ENCODE peak calls at places on chromosomes 11 and 22, in ten cellular contexts. N, V, O, C, W, F, G, P, D and J are unnamed samples.

GRCh38 chr22:35630387-35630793 is 13.3 kb upstream of the MB start:
- DNase-seq in C (no peak), P (no peak), F (no peak), V (peak; percentile 33), D (peak; percentile 33), O (no peak), N (peak; percentile 30), W (peak; percentile 71), G (no peak), J (peak; percentile 54)

GRCh38 chr22:36913431-36914382 is at the start of gene CSF2RB:
- DNase-seq in C (peak; percentile 74), D (no peak), G (peak; percentile 6), P (no peak), N (no peak), W (no peak), F (no peak), V (no peak), O (no peak), J (no peak)

GRCh38 chr22:37552560-37553163 is 7.6 kb upstream of the CDC42EP1 start:
- DNase-seq in P (no peak), F (no peak), G (no peak), D (no peak), V (no peak), N (no peak), O (no peak), C (no peak), W (no peak), J (peak; percentile 31)

GRCh38 chr11:108592591-108593213 is 866 bp downstream of the EXPH5 start:
- DNase-seq in D (no peak), P (peak; percentile 12), V (no peak), N (no peak), F (peak; percentile 69), W (no peak), G (no peak), O (no peak), C (no peak), J (no peak)

GRCh38 chr11:132008872-132009271 is 638.5 kb downstream of the NTM start:
- DNase-seq in G (no peak), C (no peak), D (no peak), V (no peak), F (no peak), O (no peak), N (no peak), P (no peak), W (no peak), J (no peak)

GRCh38 chr11:46465683-46466082 is 74.1 kb upstream of the CHRM4 start:
- DNase-seq in O (no peak), D (no peak), V (peak; percentile 9), F (no peak), C (no peak), W (no peak), G (no peak), N (no peak), P (no peak), J (no peak)

GRCh38 chr11:60563553-60564235 is 48.5 kb downstream of the MS4A13 start:
- DNase-seq in W (no peak), D (peak; percentile 92), O (no peak), F (no peak), G (no peak), V (peak; percentile 7), P (no peak), N (no peak), C (no peak), J (no peak)

GRCh38 chr11:115653926-115654325 is 149.7 kb upstream of the CADM1 start:
- DNase-seq in N (no peak), F (no peak), C (no peak), D (no peak), V (no peak), G (no peak), W (no peak), P (no peak), O (no peak), J (no peak)

GRCh38 chr11:14644396-14645246 is 1.0 kb downstream of the PDE3B start:
- DNase-seq in O (no peak), V (peak; percentile 31), W (peak; percentile 83), D (peak; percentile 31), C (no peak), N (no peak), G (no peak), F (peak; percentile 83), P (no peak), J (no peak)

GRCh38 chr11:122642971-122643370 is 12.6 kb upstream of the UBASH3B start:
- DNase-seq in O (no peak), V (peak; percentile 36), C (no peak), W (no peak), G (no peak), N (no peak), F (no peak), D (peak; percentile 13), P (no peak), J (peak; percentile 49)

GRCh38 chr22:37643225-37643847 is 3.9 kb downstream of the SH3BP1 start:
- DNase-seq in C (peak; percentile 88), G (peak; percentile 43), F (peak; percentile 88), P (peak; percentile 75), W (peak; percentile 96), V (peak; percentile 55), O (no peak), N (peak; percentile 11), D (peak; percentile 85), J (no peak)

GRCh38 chr11:22657101-22657694 is 9.2 kb upstream of the GAS2 start:
- DNase-seq in N (no peak), F (peak; percentile 24), W (no peak), O (no peak), G (no peak), C (no peak), P (no peak), V (no peak), D (no peak), J (no peak)

GRCh38 chr22:37241351-37242142 is 2.5 kb downstream of the RAC2 start:
- DNase-seq in V (peak; percentile 25), P (no peak), D (no peak), N (no peak), C (no peak), G (no peak), F (peak; percentile 43), O (no peak), W (peak; percentile 82), J (no peak)